ENCODE peak calls at places on chromosomes 16 and 17, in five cellular contexts. P, K, M, D and L are unnamed samples.

GRCh38 chr17:15392326-15392739 is 50.9 kb upstream of the TEKT3 start:
- DNase-seq in P (no peak), K (no peak), M (no peak), D (no peak), L (no peak)

GRCh38 chr17:40320771-40321501 is 12.0 kb downstream of the RARA start:
- DNase-seq in P (peak), K (no peak), M (no peak), D (no peak), L (no peak)

GRCh38 chr16:85316321-85316919 is 204.1 kb upstream of the CIBAR2 start:
- DNase-seq in P (peak), K (no peak), M (peak), D (peak), L (peak)

GRCh38 chr16:11636172-11636721 is 32.0 kb upstream of the SNN start:
- DNase-seq in P (no peak), K (peak), M (peak), D (no peak), L (no peak)

GRCh38 chr16:4624827-4625616 is 396 bp downstream of the MGRN1 start:
- DNase-seq in P (peak), K (peak), M (peak), D (peak), L (peak)

GRCh38 chr17:80221401-80221800 is 1.2 kb downstream of the SLC26A11 start:
- DNase-seq in P (peak), K (no peak), M (no peak), D (no peak), L (no peak)

GRCh38 chr17:5809580-5810188 is 225.4 kb upstream of the NLRP1 start:
- DNase-seq in P (no peak), K (no peak), M (no peak), D (no peak), L (no peak)

GRCh38 chr16:15983898-15984297 is 34.5 kb downstream of the ABCC1 start:
- DNase-seq in P (peak), K (no peak), M (no peak), D (no peak), L (no peak)